ENCODE peak calls at places on chromosomes 13 and 19, in ten cellular contexts. One of them, this sample, is unnamed.

GRCh38 chr13:70310720-70311119 is 202.5 kb upstream of the KLHL1 start:
- DNase-seq in A549: peak
- DNase-seq in HEK293T: peak
- DNase-seq in caudate nucleus: no peak
- DNase-seq in lung: no peak
- DNase-seq in NCI-H526: peak
- DNase-seq in stimulated activated CD4-positive, alpha-beta T cell treated with anti-CD3 and anti-CD28 coated beads, TNF-alpha, amount 100 ng/mL, for 4 hours: no peak
- DNase-seq in stomach: peak
- DNase-seq in COR-L47: peak
- DNase-seq in gastrocnemius medialis: no peak
- DNase-seq in this sample: no peak

GRCh38 chr13:26679945-26680516 is 80.6 kb downstream of the GPR12 start:
- DNase-seq in HEK293T: no peak
- DNase-seq in COR-L47: no peak
- DNase-seq in stimulated activated CD4-positive, alpha-beta T cell treated with anti-CD3 and anti-CD28 coated beads, TNF-alpha, amount 100 ng/mL, for 4 hours: no peak
- DNase-seq in caudate nucleus: no peak
- DNase-seq in gastrocnemius medialis: no peak
- DNase-seq in NCI-H526: no peak
- DNase-seq in A549: no peak
- DNase-seq in lung: no peak
- DNase-seq in stomach: no peak
- DNase-seq in this sample: no peak

GRCh38 chr13:43305416-43305815 is 282.0 kb downstream of the DNAJC15 start:
- DNase-seq in NCI-H526: no peak
- DNase-seq in HEK293T: no peak
- DNase-seq in COR-L47: no peak
- DNase-seq in stimulated activated CD4-positive, alpha-beta T cell treated with anti-CD3 and anti-CD28 coated beads, TNF-alpha, amount 100 ng/mL, for 4 hours: no peak
- DNase-seq in stomach: no peak
- DNase-seq in A549: no peak
- DNase-seq in lung: no peak
- DNase-seq in caudate nucleus: no peak
- DNase-seq in gastrocnemius medialis: no peak
- DNase-seq in this sample: no peak

GRCh38 chr13:41015920-41016319 is 3.2 kb downstream of the ELF1 start:
- DNase-seq in A549: no peak
- DNase-seq in COR-L47: no peak
- DNase-seq in stomach: no peak
- DNase-seq in caudate nucleus: no peak
- DNase-seq in stimulated activated CD4-positive, alpha-beta T cell treated with anti-CD3 and anti-CD28 coated beads, TNF-alpha, amount 100 ng/mL, for 4 hours: no peak
- DNase-seq in HEK293T: no peak
- DNase-seq in lung: no peak
- DNase-seq in NCI-H526: no peak
- DNase-seq in gastrocnemius medialis: no peak
- DNase-seq in this sample: no peak

GRCh38 chr13:44271915-44272341 is 101.7 kb upstream of the SERP2 start:
- DNase-seq in HEK293T: no peak
- DNase-seq in stomach: no peak
- DNase-seq in caudate nucleus: no peak
- DNase-seq in COR-L47: no peak
- DNase-seq in NCI-H526: no peak
- DNase-seq in stimulated activated CD4-positive, alpha-beta T cell treated with anti-CD3 and anti-CD28 coated beads, TNF-alpha, amount 100 ng/mL, for 4 hours: no peak
- DNase-seq in lung: no peak
- DNase-seq in A549: no peak
- DNase-seq in gastrocnemius medialis: peak
- DNase-seq in this sample: peak

GRCh38 chr13:90256746-90257145 is 1090.7 kb upstream of the MIR17HG start:
- DNase-seq in COR-L47: no peak
- DNase-seq in lung: no peak
- DNase-seq in caudate nucleus: no peak
- DNase-seq in stomach: no peak
- DNase-seq in gastrocnemius medialis: no peak
- DNase-seq in HEK293T: no peak
- DNase-seq in A549: no peak
- DNase-seq in stimulated activated CD4-positive, alpha-beta T cell treated with anti-CD3 and anti-CD28 coated beads, TNF-alpha, amount 100 ng/mL, for 4 hours: no peak
- DNase-seq in NCI-H526: no peak
- DNase-seq in this sample: no peak

GRCh38 chr13:24180743-24181384 is 20.3 kb downstream of the SPATA13 start:
- DNase-seq in COR-L47: no peak
- DNase-seq in A549: no peak
- DNase-seq in HEK293T: no peak
- DNase-seq in stomach: no peak
- DNase-seq in NCI-H526: no peak
- DNase-seq in stimulated activated CD4-positive, alpha-beta T cell treated with anti-CD3 and anti-CD28 coated beads, TNF-alpha, amount 100 ng/mL, for 4 hours: no peak
- DNase-seq in caudate nucleus: no peak
- DNase-seq in gastrocnemius medialis: no peak
- DNase-seq in lung: no peak
- DNase-seq in this sample: no peak

GRCh38 chr13:110445722-110446569 is 115.6 kb downstream of the RAB20 start:
- DNase-seq in HEK293T: no peak
- DNase-seq in NCI-H526: no peak
- DNase-seq in stimulated activated CD4-positive, alpha-beta T cell treated with anti-CD3 and anti-CD28 coated beads, TNF-alpha, amount 100 ng/mL, for 4 hours: no peak
- DNase-seq in gastrocnemius medialis: no peak
- DNase-seq in COR-L47: no peak
- DNase-seq in A549: no peak
- DNase-seq in stomach: no peak
- DNase-seq in caudate nucleus: no peak
- DNase-seq in lung: no peak
- DNase-seq in this sample: no peak

GRCh38 chr19:55069859-55070225 is 5.8 kb upstream of the EPS8L1 start:
- DNase-seq in lung: no peak
- DNase-seq in NCI-H526: no peak
- DNase-seq in stomach: no peak
- DNase-seq in COR-L47: no peak
- DNase-seq in caudate nucleus: no peak
- DNase-seq in stimulated activated CD4-positive, alpha-beta T cell treated with anti-CD3 and anti-CD28 coated beads, TNF-alpha, amount 100 ng/mL, for 4 hours: no peak
- DNase-seq in gastrocnemius medialis: no peak
- DNase-seq in HEK293T: no peak
- DNase-seq in A549: no peak
- DNase-seq in this sample: no peak

GRCh38 chr13:47611664-47612288 is 389.3 kb downstream of the SUCLA2 start:
- DNase-seq in NCI-H526: no peak
- DNase-seq in COR-L47: no peak
- DNase-seq in caudate nucleus: no peak
- DNase-seq in HEK293T: no peak
- DNase-seq in lung: no peak
- DNase-seq in gastrocnemius medialis: no peak
- DNase-seq in stomach: no peak
- DNase-seq in stimulated activated CD4-positive, alpha-beta T cell treated with anti-CD3 and anti-CD28 coated beads, TNF-alpha, amount 100 ng/mL, for 4 hours: no peak
- DNase-seq in A549: no peak
- DNase-seq in this sample: no peak

GRCh38 chr19:2512523-2513431 is 36.9 kb downstream of the GADD45B start:
- DNase-seq in HEK293T: no peak
- DNase-seq in NCI-H526: no peak
- DNase-seq in caudate nucleus: no peak
- DNase-seq in A549: no peak
- DNase-seq in stimulated activated CD4-positive, alpha-beta T cell treated with anti-CD3 and anti-CD28 coated beads, TNF-alpha, amount 100 ng/mL, for 4 hours: no peak
- DNase-seq in stomach: peak
- DNase-seq in gastrocnemius medialis: no peak
- DNase-seq in lung: no peak
- DNase-seq in COR-L47: no peak
- DNase-seq in this sample: no peak

GRCh38 chr19:41597600-41598041 is 21.7 kb downstream of the CEACAM21 start:
- DNase-seq in stimulated activated CD4-positive, alpha-beta T cell treated with anti-CD3 and anti-CD28 coated beads, TNF-alpha, amount 100 ng/mL, for 4 hours: peak
- DNase-seq in lung: peak
- DNase-seq in caudate nucleus: peak
- DNase-seq in A549: peak
- DNase-seq in COR-L47: peak
- DNase-seq in stomach: peak
- DNase-seq in HEK293T: peak
- DNase-seq in gastrocnemius medialis: no peak
- DNase-seq in NCI-H526: peak
- DNase-seq in this sample: peak

GRCh38 chr19:49216076-49216475 is 58.5 kb downstream of the TRPM4 start:
- DNase-seq in stimulated activated CD4-positive, alpha-beta T cell treated with anti-CD3 and anti-CD28 coated beads, TNF-alpha, amount 100 ng/mL, for 4 hours: no peak
- DNase-seq in stomach: no peak
- DNase-seq in lung: no peak
- DNase-seq in A549: peak
- DNase-seq in HEK293T: no peak
- DNase-seq in NCI-H526: no peak
- DNase-seq in COR-L47: no peak
- DNase-seq in gastrocnemius medialis: no peak
- DNase-seq in caudate nucleus: no peak
- DNase-seq in this sample: no peak

GRCh38 chr19:1058112-1058511 is 8.9 kb upstream of the ARHGAP45 start:
- DNase-seq in lung: no peak
- DNase-seq in caudate nucleus: no peak
- DNase-seq in A549: no peak
- DNase-seq in NCI-H526: no peak
- DNase-seq in HEK293T: no peak
- DNase-seq in stimulated activated CD4-positive, alpha-beta T cell treated with anti-CD3 and anti-CD28 coated beads, TNF-alpha, amount 100 ng/mL, for 4 hours: no peak
- DNase-seq in gastrocnemius medialis: no peak
- DNase-seq in COR-L47: no peak
- DNase-seq in stomach: no peak
- DNase-seq in this sample: no peak

GRCh38 chr19:32688315-32688714 is 3.3 kb upstream of the NUDT19 start:
- DNase-seq in gastrocnemius medialis: no peak
- DNase-seq in NCI-H526: no peak
- DNase-seq in stimulated activated CD4-positive, alpha-beta T cell treated with anti-CD3 and anti-CD28 coated beads, TNF-alpha, amount 100 ng/mL, for 4 hours: no peak
- DNase-seq in caudate nucleus: no peak
- DNase-seq in HEK293T: no peak
- DNase-seq in lung: no peak
- DNase-seq in stomach: peak
- DNase-seq in COR-L47: no peak
- DNase-seq in A549: no peak
- DNase-seq in this sample: no peak

GRCh38 chr19:35977446-35978222 is 17.4 kb upstream of the SDHAF1 start:
- DNase-seq in lung: no peak
- DNase-seq in caudate nucleus: no peak
- DNase-seq in stomach: no peak
- DNase-seq in COR-L47: peak
- DNase-seq in HEK293T: peak
- DNase-seq in gastrocnemius medialis: no peak
- DNase-seq in A549: peak
- DNase-seq in NCI-H526: peak
- DNase-seq in stimulated activated CD4-positive, alpha-beta T cell treated with anti-CD3 and anti-CD28 coated beads, TNF-alpha, amount 100 ng/mL, for 4 hours: no peak
- DNase-seq in this sample: no peak

GRCh38 chr13:100269837-100270236 is 180.9 kb downstream of the PCCA start:
- DNase-seq in NCI-H526: no peak
- DNase-seq in stomach: peak
- DNase-seq in stimulated activated CD4-positive, alpha-beta T cell treated with anti-CD3 and anti-CD28 coated beads, TNF-alpha, amount 100 ng/mL, for 4 hours: no peak
- DNase-seq in caudate nucleus: peak
- DNase-seq in HEK293T: no peak
- DNase-seq in COR-L47: no peak
- DNase-seq in A549: no peak
- DNase-seq in lung: peak
- DNase-seq in gastrocnemius medialis: peak
- DNase-seq in this sample: peak

GRCh38 chr13:50616101-50616500 is 227.4 kb downstream of the DLEU7 start:
- DNase-seq in stimulated activated CD4-positive, alpha-beta T cell treated with anti-CD3 and anti-CD28 coated beads, TNF-alpha, amount 100 ng/mL, for 4 hours: no peak
- DNase-seq in stomach: no peak
- DNase-seq in A549: no peak
- DNase-seq in caudate nucleus: no peak
- DNase-seq in COR-L47: no peak
- DNase-seq in gastrocnemius medialis: no peak
- DNase-seq in lung: no peak
- DNase-seq in NCI-H526: no peak
- DNase-seq in HEK293T: no peak
- DNase-seq in this sample: no peak

GRCh38 chr13:93080587-93080986 is 146.0 kb upstream of the GPC6 start:
- DNase-seq in A549: no peak
- DNase-seq in stimulated activated CD4-positive, alpha-beta T cell treated with anti-CD3 and anti-CD28 coated beads, TNF-alpha, amount 100 ng/mL, for 4 hours: no peak
- DNase-seq in HEK293T: no peak
- DNase-seq in gastrocnemius medialis: no peak
- DNase-seq in stomach: no peak
- DNase-seq in lung: no peak
- DNase-seq in caudate nucleus: no peak
- DNase-seq in COR-L47: peak
- DNase-seq in NCI-H526: no peak
- DNase-seq in this sample: no peak

GRCh38 chr19:12126707-12127106 is 13.4 kb downstream of the ZNF20 start:
- DNase-seq in HEK293T: no peak
- DNase-seq in caudate nucleus: no peak
- DNase-seq in COR-L47: peak
- DNase-seq in gastrocnemius medialis: no peak
- DNase-seq in A549: no peak
- DNase-seq in NCI-H526: no peak
- DNase-seq in stomach: no peak
- DNase-seq in lung: no peak
- DNase-seq in stimulated activated CD4-positive, alpha-beta T cell treated with anti-CD3 and anti-CD28 coated beads, TNF-alpha, amount 100 ng/mL, for 4 hours: no peak
- DNase-seq in this sample: no peak

GRCh38 chr13:85313761-85314503 is 485.3 kb downstream of the SLITRK6 start:
- DNase-seq in HEK293T: peak
- DNase-seq in gastrocnemius medialis: no peak
- DNase-seq in A549: peak
- DNase-seq in NCI-H526: no peak
- DNase-seq in COR-L47: peak
- DNase-seq in caudate nucleus: no peak
- DNase-seq in lung: no peak
- DNase-seq in stimulated activated CD4-positive, alpha-beta T cell treated with anti-CD3 and anti-CD28 coated beads, TNF-alpha, amount 100 ng/mL, for 4 hours: no peak
- DNase-seq in stomach: no peak
- DNase-seq in this sample: no peak

GRCh38 chr13:71219671-71220070 is 647.3 kb downstream of the DACH1 start:
- DNase-seq in COR-L47: no peak
- DNase-seq in caudate nucleus: no peak
- DNase-seq in HEK293T: no peak
- DNase-seq in stomach: no peak
- DNase-seq in stimulated activated CD4-positive, alpha-beta T cell treated with anti-CD3 and anti-CD28 coated beads, TNF-alpha, amount 100 ng/mL, for 4 hours: no peak
- DNase-seq in NCI-H526: no peak
- DNase-seq in lung: no peak
- DNase-seq in A549: no peak
- DNase-seq in gastrocnemius medialis: no peak
- DNase-seq in this sample: no peak